ENCODE peak calls at places on chromosomes 5 and 9, in nine cellular contexts. O is heart right ventricle; F is activated CD8-positive, alpha-beta memory T cell treated with anti-CD3 and anti-CD28 coated beads for 48 hours; Z is retinal pigment epithelial cell; C is stimulated activated CD8-positive, alpha-beta memory T cell treated with anti-CD3 and anti-CD28 coated beads, Interleukin-15, amount 100 ng/mL, for 24 hours; V is NCI-H345; M is astrocyte of the cerebellum; L is mucosa of gallbladder; H is foreskin fibroblast. G is an unnamed sample.

GRCh38 chr9:91164724-91165520 is 196.8 kb downstream of the AUH start:
- DNase-seq in O (peak; percentile 26), F (no peak), H (peak; percentile 97), C (no peak), V (no peak), L (peak; percentile 79), M (peak; percentile 92), Z (peak; percentile 83), G (peak; percentile 58)

GRCh38 chr5:172778223-172778814 is 7.3 kb upstream of the DUSP1 start:
- DNase-seq in V (no peak), Z (no peak), C (no peak), F (no peak), O (no peak), H (peak; percentile 86), M (no peak), L (peak; percentile 93), G (no peak)

GRCh38 chr5:133930061-133930823 is 38.2 kb downstream of the C5orf15 start:
- DNase-seq in V (no peak), O (no peak), F (peak; percentile 51), L (no peak), Z (no peak), H (peak; percentile 40), C (peak; percentile 27), M (peak; percentile 39), G (no peak)

GRCh38 chr9:79176298-79176697 is 395.5 kb upstream of the TLE4 start:
- DNase-seq in F (no peak), O (no peak), Z (no peak), V (no peak), H (no peak), M (no peak), L (no peak), C (no peak), G (no peak)

GRCh38 chr5:2306711-2307110 is 424.0 kb upstream of the IRX4 start:
- DNase-seq in V (no peak), C (no peak), L (no peak), O (no peak), Z (no peak), F (no peak), H (no peak), M (no peak), G (no peak)

GRCh38 chr5:50340757-50341156 is 100.3 kb downstream of the EMB start:
- DNase-seq in F (no peak), H (no peak), C (no peak), V (no peak), M (no peak), Z (no peak), O (no peak), L (no peak), G (no peak)

GRCh38 chr5:134939500-134939899 is 28.2 kb upstream of the CATSPER3 start:
- DNase-seq in M (no peak), H (no peak), C (no peak), L (no peak), V (no peak), O (no peak), Z (no peak), F (no peak), G (no peak)

GRCh38 chr5:81708889-81709288 is 42.0 kb downstream of the SSBP2 start:
- DNase-seq in M (no peak), F (no peak), C (no peak), O (no peak), V (peak; percentile 9), Z (no peak), H (no peak), L (no peak), G (no peak)

GRCh38 chr5:150286820-150287219 is 2.8 kb downstream of the CAMK2A start:
- DNase-seq in H (no peak), Z (no peak), M (no peak), L (no peak), O (no peak), V (no peak), C (no peak), F (no peak), G (no peak)

GRCh38 chr5:95857185-95857945 is 34.8 kb upstream of the GLRX start:
- DNase-seq in Z (no peak), L (peak; percentile 83), H (peak; percentile 99), M (peak; percentile 33), C (no peak), F (no peak), V (no peak), O (peak; percentile 54), G (no peak)

GRCh38 chr5:53923969-53924876 is 363.8 kb downstream of the NDUFS4 start:
- DNase-seq in M (no peak), O (no peak), Z (no peak), V (no peak), C (no peak), F (no peak), L (no peak), H (no peak), G (no peak)

GRCh38 chr5:173328896-173329369 is 719 bp upstream of the STC2 start:
- DNase-seq in Z (no peak), F (no peak), H (peak; percentile 87), L (no peak), O (no peak), M (no peak), C (no peak), V (peak; percentile 45), G (no peak)